ENCODE peak calls at places on chromosome 1, in nine cellular contexts. T is psoas muscle; E is aorta; G is MG63; D is gastrocnemius medialis; R is endodermal cell; F is Karpas-422; B is CD4-positive, CD25-positive, alpha-beta regulatory T cell; U is ascending aorta. S is an unnamed sample.

GRCh38 chr1:118866330-118866729 is 121.8 kb downstream of the TBX15 start:
- DNase-seq in T (no peak), E (no peak), G (no peak), D (no peak), R (no peak), F (no peak), B (no peak), U (no peak), S (no peak)

GRCh38 chr1:150383629-150384318 is 19.8 kb downstream of the RPRD2 start:
- DNase-seq in T (no peak), E (no peak), G (no peak), D (no peak), R (no peak), F (no peak), B (no peak), U (no peak), S (no peak)

GRCh38 chr1:161492827-161493226 is 12.4 kb upstream of the FCGR2A start:
- DNase-seq in T (no peak), E (no peak), G (no peak), D (no peak), R (no peak), F (no peak), B (no peak), U (no peak), S (no peak)

GRCh38 chr1:180468311-180468710 is 34.1 kb downstream of the ACBD6 start:
- DNase-seq in T (no peak), E (no peak), G (no peak), D (no peak), R (no peak), F (no peak), B (no peak), U (no peak), S (no peak)

GRCh38 chr1:41286486-41286885 is 44.4 kb upstream of the SCMH1 start:
- DNase-seq in T (no peak), E (no peak), G (no peak), D (no peak), R (peak; percentile 86), F (no peak), B (no peak), U (no peak), S (no peak)

GRCh38 chr1:9269721-9270120 is 23.0 kb upstream of the SPSB1 start:
- DNase-seq in T (no peak), E (peak; percentile 18), G (no peak), D (no peak), R (no peak), F (no peak), B (no peak), U (no peak), S (no peak)

GRCh38 chr1:75188892-75189291 is 54.7 kb downstream of the LHX8 start:
- DNase-seq in T (no peak), E (no peak), G (no peak), D (no peak), R (no peak), F (no peak), B (no peak), U (no peak), S (no peak)

GRCh38 chr1:31642366-31642765 is 2.3 kb downstream of the PEF1 start:
- DNase-seq in T (no peak), E (no peak), G (no peak), D (no peak), R (no peak), F (no peak), B (no peak), U (no peak), S (no peak)

GRCh38 chr1:218164111-218164929 is 120.8 kb upstream of the RRP15 start:
- DNase-seq in T (peak; percentile 36), E (peak; percentile 52), G (peak; percentile 62), D (no peak), R (peak; percentile 91), F (peak; percentile 67), B (no peak), U (no peak), S (no peak)

GRCh38 chr1:218164930-218165686 is 120.0 kb upstream of the RRP15 start:
- DNase-seq in T (peak; percentile 29), E (no peak), G (peak; percentile 60), D (no peak), R (peak; percentile 84), F (peak; percentile 69), B (no peak), U (no peak), S (no peak)

GRCh38 chr1:218165687-218166088 is 119.4 kb upstream of the RRP15 start:
- DNase-seq in T (no peak), E (no peak), G (no peak), D (no peak), R (no peak), F (peak; percentile 54), B (no peak), U (no peak), S (no peak)

DNA sequence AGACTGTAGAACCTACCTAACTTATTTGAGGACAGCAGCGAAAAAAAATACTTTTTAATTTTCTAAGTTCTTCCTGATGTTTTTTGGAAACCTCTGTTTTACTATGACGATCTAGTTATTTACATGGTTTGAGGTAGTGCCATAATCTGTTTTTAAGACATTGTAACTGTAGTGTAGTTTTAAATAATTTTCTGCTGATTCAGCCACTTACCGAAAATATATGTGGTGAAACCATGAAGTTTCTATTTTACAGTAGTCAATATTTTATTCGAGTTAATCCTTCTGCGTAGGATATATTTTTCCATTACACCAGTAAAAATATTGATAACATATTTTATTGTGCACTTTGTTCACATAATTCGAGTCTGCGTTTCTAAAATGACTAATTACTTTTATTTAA is 121.7 kb upstream of the RRP15 start:
- DNase-seq in T (no peak), E (no peak), G (no peak), D (no peak), R (no peak), F (no peak), B (no peak), U (no peak), S (no peak)
- H3K27me3 ChIP-seq in T (peaks cover 60% of the 10 kb centered on the region), E (no peaks in the 10 kb centered on the region), G (peaks cover 23% of the 10 kb centered on the region), D (peaks cover 58% of the 10 kb centered on the region), R (peaks cover 16% of the 10 kb centered on the region), F (peaks cover 3% of the 10 kb centered on the region), B (peaks cover 41% of the 10 kb centered on the region), U (peaks cover 14% of the 10 kb centered on the region), S (peaks cover 53% of the 10 kb centered on the region)

DNA sequence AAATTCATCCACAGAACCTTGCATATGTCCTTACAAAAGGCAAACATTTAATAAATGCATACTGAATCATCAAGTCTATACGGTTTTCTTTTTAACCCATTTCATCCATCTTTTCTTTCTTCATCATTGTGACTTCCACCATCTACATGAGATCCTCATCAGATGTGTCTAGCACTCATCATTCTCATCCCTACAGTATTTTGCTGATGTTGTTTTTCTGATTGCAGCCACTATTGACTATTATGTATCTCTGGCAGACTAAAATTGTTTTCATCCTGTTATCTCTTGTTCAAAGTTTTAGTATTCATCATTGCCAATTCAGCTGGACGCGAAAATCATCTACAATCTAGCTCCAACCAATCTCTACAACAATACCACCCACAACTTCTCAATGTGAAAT is 5.9 kb downstream of the LRIF1 start:
- DNase-seq in T (no peak), E (no peak), G (no peak), D (no peak), R (no peak), F (no peak), B (no peak), U (no peak), S (no peak)
- H3K9me3 ChIP-seq in T (no peaks in the 10 kb centered on the region), E (peaks cover 1% of the 10 kb centered on the region), G (peaks cover 4% of the 10 kb centered on the region), D (no peaks in the 10 kb centered on the region), R (no peaks in the 10 kb centered on the region), F (no peaks in the 10 kb centered on the region), B (peaks cover 71% of the 10 kb centered on the region), U (peaks cover 11% of the 10 kb centered on the region), S (no peaks in the 10 kb centered on the region)

DNA sequence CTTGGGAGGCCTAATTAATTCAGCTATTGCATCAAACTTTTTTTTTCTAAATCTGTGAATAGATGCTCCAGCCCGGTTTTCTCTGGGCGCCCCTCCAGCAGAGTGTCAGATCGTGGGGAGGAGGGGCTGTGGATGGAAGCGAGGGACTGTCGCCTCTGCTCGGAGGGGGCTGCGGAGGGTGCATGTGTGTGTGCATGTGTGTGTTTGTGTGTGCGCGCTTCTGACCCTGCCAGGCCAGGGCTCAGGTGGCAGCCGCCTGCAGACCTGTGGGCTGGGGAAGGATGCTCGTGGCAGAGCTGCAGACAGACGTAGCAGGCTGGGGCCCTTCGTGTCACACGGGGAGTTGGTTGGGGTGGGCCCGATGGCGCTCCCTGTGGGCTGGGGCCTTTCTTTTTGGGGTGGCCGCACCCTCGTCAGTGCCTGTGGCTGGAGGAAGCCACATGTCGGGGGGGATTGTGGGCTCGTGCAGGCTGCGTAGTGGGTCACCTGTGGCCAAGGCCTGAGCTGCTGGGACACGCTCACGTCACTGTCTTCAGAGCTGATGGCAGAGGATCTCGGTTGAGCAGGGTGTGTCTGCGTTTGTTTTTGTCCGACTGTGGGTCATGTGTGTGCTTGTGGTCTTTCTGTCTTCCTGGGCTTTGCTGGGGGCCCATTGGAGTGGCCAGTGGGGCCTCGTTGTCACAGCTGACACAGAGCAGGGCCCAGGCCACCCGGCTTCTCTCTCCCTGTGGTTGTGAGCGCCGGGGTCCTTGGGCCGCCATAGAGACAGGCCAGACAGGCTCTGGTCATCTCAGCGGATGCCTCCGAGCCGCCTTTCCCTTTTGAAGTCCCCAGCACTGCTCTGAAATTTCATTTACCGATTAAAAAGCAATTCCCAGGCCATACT is 2.9 kb downstream of the SKI start:
- DNase-seq in T (no peak), E (peak; percentile 53), G (no peak), D (no peak), R (peak; percentile 64), F (no peak), B (peak; percentile 49), U (no peak), S (no peak)
- H3K4me3 ChIP-seq in T (peak overlapping the region; percentile 71), E (peak overlapping the region; percentile 93), G (peak overlapping the region; percentile 73), D (peak overlapping the region; percentile 59), R (peak overlapping the region; percentile 91), F (no peak overlapping the region), B (peak overlapping the region; percentile 86), U (peak overlapping the region; percentile 85), S (peak overlapping the region; percentile 87)

GRCh38 chr1:24930703-24931480 is 816 bp upstream of the RUNX3 start:
- DNase-seq in T (no peak), E (no peak), G (no peak), D (no peak), R (peak; percentile 72), F (no peak), B (no peak), U (no peak), S (no peak)

GRCh38 chr1:24931481-24932221 is 1.6 kb upstream of the RUNX3 start:
- DNase-seq in T (no peak), E (no peak), G (no peak), D (no peak), R (peak; percentile 71), F (no peak), B (no peak), U (no peak), S (no peak)

GRCh38 chr1:24928631-24929090 is 1.4 kb downstream of the RUNX3 start:
- DNase-seq in T (no peak), E (no peak), G (peak; percentile 33), D (no peak), R (peak; percentile 79), F (peak; percentile 70), B (peak; percentile 50), U (no peak), S (no peak)

GRCh38 chr1:24929091-24929875 is 793 bp downstream of the RUNX3 start:
- DNase-seq in T (no peak), E (peak; percentile 64), G (peak; percentile 66), D (no peak), R (peak; percentile 81), F (peak; percentile 81), B (peak; percentile 54), U (no peak), S (no peak)

DNA sequence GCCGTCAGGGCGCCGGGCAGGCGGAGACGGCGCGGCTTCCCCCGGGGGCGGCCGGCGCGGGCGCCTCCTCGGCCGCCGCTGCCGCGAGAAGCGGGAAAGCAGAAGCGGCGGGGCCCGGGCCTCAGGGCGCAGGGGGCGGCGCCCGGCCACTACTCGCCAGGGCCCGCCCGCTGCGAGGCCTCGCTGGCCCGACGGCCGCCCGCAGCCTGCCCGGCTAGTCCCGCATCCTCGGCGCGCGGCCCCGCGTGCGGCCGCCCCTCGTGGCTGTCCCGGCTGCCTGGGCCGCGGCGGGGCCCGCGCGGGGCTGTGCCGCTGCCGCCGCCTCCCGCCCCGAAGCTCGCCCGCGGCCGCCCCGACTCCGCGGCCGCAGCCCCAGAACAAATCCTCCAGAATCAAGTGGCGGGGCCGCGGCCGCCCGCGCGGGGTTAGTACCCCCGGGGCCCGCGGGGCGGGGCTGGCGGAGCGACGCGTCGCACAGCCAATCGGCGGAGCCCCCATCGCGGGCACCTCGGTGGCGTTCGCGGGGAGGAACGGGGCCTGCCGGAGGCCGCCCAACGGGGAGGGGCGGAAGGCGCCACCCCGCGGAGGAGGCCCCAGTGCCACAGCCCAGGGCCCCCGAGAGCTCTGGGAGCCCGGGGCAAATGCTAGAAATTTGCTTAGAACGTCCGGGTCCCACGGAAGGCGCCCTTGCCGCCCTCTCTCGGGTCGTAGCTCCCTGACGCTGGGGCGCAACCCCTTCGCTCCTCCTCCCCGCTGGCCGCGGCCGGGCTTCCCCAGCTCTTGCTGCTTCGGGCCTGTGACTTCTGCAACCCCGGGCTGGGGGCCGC is at the start of gene RUNX3:
- DNase-seq in T (peak; percentile 63), E (peak; percentile 87), G (peak; percentile 91), D (no peak), R (peak; percentile 85), F (peak; percentile 98), B (peak; percentile 90), U (peak; percentile 44), S (no peak)
- H3K27me3 ChIP-seq in T (peaks cover 98% of the 10 kb centered on the region), E (no peaks in the 10 kb centered on the region), G (no peaks in the 10 kb centered on the region), D (peaks cover 93% of the 10 kb centered on the region), R (peaks cover 95% of the 10 kb centered on the region), F (no peaks in the 10 kb centered on the region), B (no peaks in the 10 kb centered on the region), U (peaks cover 3% of the 10 kb centered on the region), S (peaks cover 90% of the 10 kb centered on the region)

S was measured in AG04450.